ENCODE peak calls at places on chromosomes 16 and 17, in eight cellular contexts. One of them, this sample, is unnamed.

GRCh38 chr16:1002399-1003161 is 21.0 kb downstream of the SOX8 start:
- DNase-seq in NCI-H460: peak
- DNase-seq in mucosa of descending colon: no peak
- DNase-seq in frontal cortex: no peak
- DNase-seq in NCI-H1092 treated with DMSO at 0.1 percent for 48 hours: no peak
- DNase-seq in colonic mucosa: peak
- DNase-seq in stimulated activated CD4-positive, alpha-beta T cell treated with anti-CD3 and anti-CD28 coated beads, Interleukin-2, amount 100 ng/mL, for 48 hours: peak
- DNase-seq in activated naive CD4-positive, alpha-beta T cell treated with anti-CD3 and anti-CD28 coated beads for 36 hours: peak
- DNase-seq in this sample: peak

GRCh38 chr16:50509521-50510341 is 38.5 kb upstream of the NKD1 start:
- DNase-seq in NCI-H460: no peak
- DNase-seq in mucosa of descending colon: peak
- DNase-seq in frontal cortex: no peak
- DNase-seq in NCI-H1092 treated with DMSO at 0.1 percent for 48 hours: peak
- DNase-seq in colonic mucosa: peak
- DNase-seq in stimulated activated CD4-positive, alpha-beta T cell treated with anti-CD3 and anti-CD28 coated beads, Interleukin-2, amount 100 ng/mL, for 48 hours: peak
- DNase-seq in activated naive CD4-positive, alpha-beta T cell treated with anti-CD3 and anti-CD28 coated beads for 36 hours: peak
- DNase-seq in this sample: peak

GRCh38 chr17:69350911-69351310 is 24.0 kb upstream of the ABCA5 start:
- DNase-seq in NCI-H460: no peak
- DNase-seq in mucosa of descending colon: no peak
- DNase-seq in frontal cortex: no peak
- DNase-seq in NCI-H1092 treated with DMSO at 0.1 percent for 48 hours: no peak
- DNase-seq in colonic mucosa: no peak
- DNase-seq in stimulated activated CD4-positive, alpha-beta T cell treated with anti-CD3 and anti-CD28 coated beads, Interleukin-2, amount 100 ng/mL, for 48 hours: no peak
- DNase-seq in activated naive CD4-positive, alpha-beta T cell treated with anti-CD3 and anti-CD28 coated beads for 36 hours: no peak
- DNase-seq in this sample: no peak

GRCh38 chr16:85376292-85377095 is 236.6 kb upstream of the GSE1 start:
- DNase-seq in NCI-H460: no peak
- DNase-seq in mucosa of descending colon: peak
- DNase-seq in frontal cortex: peak
- DNase-seq in NCI-H1092 treated with DMSO at 0.1 percent for 48 hours: no peak
- DNase-seq in colonic mucosa: peak
- DNase-seq in stimulated activated CD4-positive, alpha-beta T cell treated with anti-CD3 and anti-CD28 coated beads, Interleukin-2, amount 100 ng/mL, for 48 hours: no peak
- DNase-seq in activated naive CD4-positive, alpha-beta T cell treated with anti-CD3 and anti-CD28 coated beads for 36 hours: no peak
- DNase-seq in this sample: no peak

GRCh38 chr17:47949197-47949759 is 7.9 kb downstream of the PNPO start:
- DNase-seq in NCI-H460: peak
- DNase-seq in mucosa of descending colon: peak
- DNase-seq in frontal cortex: peak
- DNase-seq in NCI-H1092 treated with DMSO at 0.1 percent for 48 hours: peak
- DNase-seq in colonic mucosa: peak
- DNase-seq in stimulated activated CD4-positive, alpha-beta T cell treated with anti-CD3 and anti-CD28 coated beads, Interleukin-2, amount 100 ng/mL, for 48 hours: peak
- DNase-seq in activated naive CD4-positive, alpha-beta T cell treated with anti-CD3 and anti-CD28 coated beads for 36 hours: peak
- DNase-seq in this sample: peak

GRCh38 chr17:40612510-40613244 is 34.9 kb downstream of the SMARCE1 start:
- DNase-seq in NCI-H460: no peak
- DNase-seq in mucosa of descending colon: no peak
- DNase-seq in frontal cortex: no peak
- DNase-seq in NCI-H1092 treated with DMSO at 0.1 percent for 48 hours: no peak
- DNase-seq in colonic mucosa: no peak
- DNase-seq in stimulated activated CD4-positive, alpha-beta T cell treated with anti-CD3 and anti-CD28 coated beads, Interleukin-2, amount 100 ng/mL, for 48 hours: no peak
- DNase-seq in activated naive CD4-positive, alpha-beta T cell treated with anti-CD3 and anti-CD28 coated beads for 36 hours: peak
- DNase-seq in this sample: no peak

GRCh38 chr16:23508589-23509440 is 1.5 kb downstream of the GGA2 start:
- DNase-seq in NCI-H460: no peak
- DNase-seq in mucosa of descending colon: peak
- DNase-seq in frontal cortex: no peak
- DNase-seq in NCI-H1092 treated with DMSO at 0.1 percent for 48 hours: peak
- DNase-seq in colonic mucosa: peak
- DNase-seq in stimulated activated CD4-positive, alpha-beta T cell treated with anti-CD3 and anti-CD28 coated beads, Interleukin-2, amount 100 ng/mL, for 48 hours: no peak
- DNase-seq in activated naive CD4-positive, alpha-beta T cell treated with anti-CD3 and anti-CD28 coated beads for 36 hours: no peak
- DNase-seq in this sample: peak

GRCh38 chr17:51365090-51365489 is 104.7 kb downstream of the UTP18 start:
- DNase-seq in NCI-H460: no peak
- DNase-seq in mucosa of descending colon: no peak
- DNase-seq in frontal cortex: no peak
- DNase-seq in NCI-H1092 treated with DMSO at 0.1 percent for 48 hours: no peak
- DNase-seq in colonic mucosa: no peak
- DNase-seq in stimulated activated CD4-positive, alpha-beta T cell treated with anti-CD3 and anti-CD28 coated beads, Interleukin-2, amount 100 ng/mL, for 48 hours: no peak
- DNase-seq in activated naive CD4-positive, alpha-beta T cell treated with anti-CD3 and anti-CD28 coated beads for 36 hours: peak
- DNase-seq in this sample: no peak

GRCh38 chr17:13702266-13702665 is 100.5 kb upstream of the HS3ST3A1 start:
- DNase-seq in NCI-H460: no peak
- DNase-seq in mucosa of descending colon: no peak
- DNase-seq in frontal cortex: no peak
- DNase-seq in NCI-H1092 treated with DMSO at 0.1 percent for 48 hours: no peak
- DNase-seq in colonic mucosa: no peak
- DNase-seq in stimulated activated CD4-positive, alpha-beta T cell treated with anti-CD3 and anti-CD28 coated beads, Interleukin-2, amount 100 ng/mL, for 48 hours: no peak
- DNase-seq in activated naive CD4-positive, alpha-beta T cell treated with anti-CD3 and anti-CD28 coated beads for 36 hours: no peak
- DNase-seq in this sample: no peak

GRCh38 chr17:72839086-72839728 is 253.3 kb downstream of the SLC39A11 start:
- DNase-seq in NCI-H460: no peak
- DNase-seq in mucosa of descending colon: no peak
- DNase-seq in frontal cortex: no peak
- DNase-seq in NCI-H1092 treated with DMSO at 0.1 percent for 48 hours: no peak
- DNase-seq in colonic mucosa: no peak
- DNase-seq in stimulated activated CD4-positive, alpha-beta T cell treated with anti-CD3 and anti-CD28 coated beads, Interleukin-2, amount 100 ng/mL, for 48 hours: no peak
- DNase-seq in activated naive CD4-positive, alpha-beta T cell treated with anti-CD3 and anti-CD28 coated beads for 36 hours: no peak
- DNase-seq in this sample: no peak

GRCh38 chr17:80799553-80800403 is 191.9 kb upstream of the CHMP6 start:
- DNase-seq in NCI-H460: no peak
- DNase-seq in mucosa of descending colon: no peak
- DNase-seq in frontal cortex: no peak
- DNase-seq in NCI-H1092 treated with DMSO at 0.1 percent for 48 hours: no peak
- DNase-seq in colonic mucosa: no peak
- DNase-seq in stimulated activated CD4-positive, alpha-beta T cell treated with anti-CD3 and anti-CD28 coated beads, Interleukin-2, amount 100 ng/mL, for 48 hours: no peak
- DNase-seq in activated naive CD4-positive, alpha-beta T cell treated with anti-CD3 and anti-CD28 coated beads for 36 hours: no peak
- DNase-seq in this sample: no peak

GRCh38 chr17:77677637-77678036 is 280.9 kb upstream of the TNRC6C start:
- DNase-seq in NCI-H460: no peak
- DNase-seq in mucosa of descending colon: no peak
- DNase-seq in frontal cortex: no peak
- DNase-seq in NCI-H1092 treated with DMSO at 0.1 percent for 48 hours: no peak
- DNase-seq in colonic mucosa: no peak
- DNase-seq in stimulated activated CD4-positive, alpha-beta T cell treated with anti-CD3 and anti-CD28 coated beads, Interleukin-2, amount 100 ng/mL, for 48 hours: no peak
- DNase-seq in activated naive CD4-positive, alpha-beta T cell treated with anti-CD3 and anti-CD28 coated beads for 36 hours: no peak
- DNase-seq in this sample: no peak

GRCh38 chr16:62370445-62370844 is 334.2 kb upstream of the CDH8 start:
- DNase-seq in NCI-H460: no peak
- DNase-seq in mucosa of descending colon: no peak
- DNase-seq in frontal cortex: no peak
- DNase-seq in NCI-H1092 treated with DMSO at 0.1 percent for 48 hours: no peak
- DNase-seq in colonic mucosa: no peak
- DNase-seq in stimulated activated CD4-positive, alpha-beta T cell treated with anti-CD3 and anti-CD28 coated beads, Interleukin-2, amount 100 ng/mL, for 48 hours: no peak
- DNase-seq in activated naive CD4-positive, alpha-beta T cell treated with anti-CD3 and anti-CD28 coated beads for 36 hours: no peak
- DNase-seq in this sample: no peak

GRCh38 chr16:81592353-81592866 is 147.8 kb downstream of the CMIP start:
- DNase-seq in NCI-H460: no peak
- DNase-seq in mucosa of descending colon: peak
- DNase-seq in frontal cortex: no peak
- DNase-seq in NCI-H1092 treated with DMSO at 0.1 percent for 48 hours: no peak
- DNase-seq in colonic mucosa: peak
- DNase-seq in stimulated activated CD4-positive, alpha-beta T cell treated with anti-CD3 and anti-CD28 coated beads, Interleukin-2, amount 100 ng/mL, for 48 hours: no peak
- DNase-seq in activated naive CD4-positive, alpha-beta T cell treated with anti-CD3 and anti-CD28 coated beads for 36 hours: no peak
- DNase-seq in this sample: no peak

GRCh38 chr17:19728114-19728495 is 11.7 kb upstream of the SLC47A2 start:
- DNase-seq in NCI-H460: no peak
- DNase-seq in mucosa of descending colon: peak
- DNase-seq in frontal cortex: peak
- DNase-seq in NCI-H1092 treated with DMSO at 0.1 percent for 48 hours: peak
- DNase-seq in colonic mucosa: peak
- DNase-seq in stimulated activated CD4-positive, alpha-beta T cell treated with anti-CD3 and anti-CD28 coated beads, Interleukin-2, amount 100 ng/mL, for 48 hours: no peak
- DNase-seq in activated naive CD4-positive, alpha-beta T cell treated with anti-CD3 and anti-CD28 coated beads for 36 hours: no peak
- DNase-seq in this sample: no peak

GRCh38 chr17:15929941-15930340 is 15.0 kb upstream of the ADORA2B start:
- DNase-seq in NCI-H460: no peak
- DNase-seq in mucosa of descending colon: no peak
- DNase-seq in frontal cortex: no peak
- DNase-seq in NCI-H1092 treated with DMSO at 0.1 percent for 48 hours: no peak
- DNase-seq in colonic mucosa: no peak
- DNase-seq in stimulated activated CD4-positive, alpha-beta T cell treated with anti-CD3 and anti-CD28 coated beads, Interleukin-2, amount 100 ng/mL, for 48 hours: no peak
- DNase-seq in activated naive CD4-positive, alpha-beta T cell treated with anti-CD3 and anti-CD28 coated beads for 36 hours: no peak
- DNase-seq in this sample: no peak

GRCh38 chr17:45223541-45224528 is 2.1 kb downstream of the FMNL1 start:
- DNase-seq in NCI-H460: no peak
- DNase-seq in mucosa of descending colon: no peak
- DNase-seq in frontal cortex: peak
- DNase-seq in NCI-H1092 treated with DMSO at 0.1 percent for 48 hours: no peak
- DNase-seq in colonic mucosa: peak
- DNase-seq in stimulated activated CD4-positive, alpha-beta T cell treated with anti-CD3 and anti-CD28 coated beads, Interleukin-2, amount 100 ng/mL, for 48 hours: peak
- DNase-seq in activated naive CD4-positive, alpha-beta T cell treated with anti-CD3 and anti-CD28 coated beads for 36 hours: peak
- DNase-seq in this sample: no peak